ENCODE peak calls at places on chromosomes 6 and 20, in four cellular contexts. Q, Y, F and J are unnamed samples.

GRCh38 chr6:154951400-154952200 is 43.5 kb upstream of the TIAM2 start:
- DNase-seq in Q (no peak), Y (no peak), F (no peak), J (no peak)

GRCh38 chr6:27601668-27602254 is 128.9 kb upstream of the ZNF184 start:
- DNase-seq in Q (peak; percentile 12), Y (no peak), F (no peak), J (no peak)

GRCh38 chr20:58447733-58448391 is 58.8 kb downstream of the VAPB start:
- DNase-seq in Q (peak; percentile 64), Y (no peak), F (peak; percentile 19), J (no peak)

GRCh38 chr6:250676-251075 is 41.6 kb upstream of the DUSP22 start:
- DNase-seq in Q (no peak), Y (no peak), F (no peak), J (no peak)

GRCh38 chr6:130396722-130397121 is 30.9 kb downstream of the TMEM200A start:
- DNase-seq in Q (peak; percentile 27), Y (no peak), F (no peak), J (no peak)

GRCh38 chr6:43951063-43951755 is 176.0 kb downstream of the MRPL14 start:
- DNase-seq in Q (peak; percentile 60), Y (no peak), F (no peak), J (no peak)

GRCh38 chr20:38872036-38872435 is 54.2 kb upstream of the FAM83D start:
- DNase-seq in Q (no peak), Y (no peak), F (no peak), J (no peak)

GRCh38 chr20:9344080-9344920 is 170.1 kb upstream of the LAMP5 start:
- DNase-seq in Q (peak; percentile 70), Y (no peak), F (no peak), J (no peak)

GRCh38 chr6:106377061-106377540 is 16.6 kb downstream of the CRYBG1 start:
- DNase-seq in Q (no peak), Y (no peak), F (no peak), J (no peak)